ENCODE peak calls at places on chromosomes 2 and 18, in four cellular contexts. E, I, G and O are unnamed samples.
A peak's percentile ranks its signal among the peaks of the same experiment; 100 is the strongest.

GRCh38 chr2:237682901-237683670 is 55.7 kb downstream of the LRRFIP1 start:
- DNase-seq in E (no peak), I (no peak), G (no peak), O (peak; percentile 7)

GRCh38 chr2:211487746-211488145 is 931.3 kb downstream of the CPS1 start:
- DNase-seq in E (no peak), I (no peak), G (no peak), O (no peak)

GRCh38 chr2:216274194-216274593 is 98.1 kb downstream of the MARCHF4 start:
- DNase-seq in E (no peak), I (no peak), G (no peak), O (no peak)

GRCh38 chr2:117801826-117802225 is 12.7 kb upstream of the DDX18 start:
- DNase-seq in E (no peak), I (no peak), G (no peak), O (no peak)

GRCh38 chr2:88500691-88501090 is 48.2 kb upstream of the FOXI3 start:
- DNase-seq in E (no peak), I (no peak), G (no peak), O (no peak)

GRCh38 chr2:208304695-208305094 is 38.6 kb downstream of the PIKFYVE start:
- DNase-seq in E (no peak), I (no peak), G (no peak), O (no peak)

GRCh38 chr18:30280861-30281470 is 761.6 kb downstream of the DSC3 start:
- DNase-seq in E (peak; percentile 24), I (no peak), G (no peak), O (no peak)

GRCh38 chr2:8572712-8573233 is 109.1 kb upstream of the ID2 start:
- DNase-seq in E (no peak), I (no peak), G (peak; percentile 56), O (no peak)

GRCh38 chr2:147543056-147543455 is 301.8 kb upstream of the ACVR2A start:
- DNase-seq in E (peak; percentile 6), I (no peak), G (peak; percentile 53), O (no peak)

GRCh38 chr2:229089806-229090205 is 181.3 kb downstream of the PID1 start:
- DNase-seq in E (no peak), I (no peak), G (no peak), O (no peak)

GRCh38 chr2:72923833-72924352 is 6.6 kb downstream of the EMX1 start:
- DNase-seq in E (no peak), I (no peak), G (peak; percentile 49), O (no peak)

GRCh38 chr2:179444056-179444455 is 179.4 kb upstream of the SESTD1 start:
- DNase-seq in E (no peak), I (no peak), G (no peak), O (no peak)

GRCh38 chr2:180573951-180574350 is 406.5 kb upstream of the UBE2E3 start:
- DNase-seq in E (no peak), I (no peak), G (no peak), O (no peak)

GRCh38 chr2:71861186-71862160 is 286.2 kb downstream of the CYP26B1 start:
- DNase-seq in E (no peak), I (no peak), G (peak; percentile 41), O (no peak)

GRCh38 chr2:73925853-73926492 is 707 bp upstream of the DGUOK start:
- DNase-seq in E (no peak), I (no peak), G (no peak), O (peak; percentile 24)

GRCh38 chr2:71187589-71187988 is 39.3 kb downstream of the PAIP2B start:
- DNase-seq in E (no peak), I (no peak), G (no peak), O (no peak)

GRCh38 chr2:72821983-72822382 is 3.9 kb downstream of the EXOC6B start:
- DNase-seq in E (no peak), I (no peak), G (no peak), O (no peak)

GRCh38 chr2:174663572-174663971 is 66.0 kb upstream of the WIPF1 start:
- DNase-seq in E (peak; percentile 47), I (no peak), G (no peak), O (no peak)

GRCh38 chr2:105560157-105560556 is 161.3 kb upstream of the FHL2 start:
- DNase-seq in E (no peak), I (no peak), G (no peak), O (no peak)

GRCh38 chr2:41966431-41966893 is 81.4 kb upstream of the PKDCC start:
- DNase-seq in E (peak; percentile 93), I (no peak), G (no peak), O (no peak)

GRCh38 chr18:49127606-49128190 is 176.9 kb upstream of the SMAD7 start:
- DNase-seq in E (no peak), I (no peak), G (no peak), O (no peak)

GRCh38 chr2:145598434-145598833 is 1078.5 kb upstream of the ZEB2 start:
- DNase-seq in E (no peak), I (no peak), G (no peak), O (no peak)

GRCh38 chr2:130261970-130262760 is 63.9 kb upstream of the TUBA3E start:
- DNase-seq in E (no peak), I (no peak), G (no peak), O (no peak)

GRCh38 chr2:121093735-121094520 is 191.1 kb downstream of the TFCP2L1 start:
- DNase-seq in E (no peak), I (no peak), G (no peak), O (no peak)

GRCh38 chr18:27188309-27188708 is 3.2 kb upstream of the CHST9 start:
- DNase-seq in E (no peak), I (no peak), G (no peak), O (no peak)

GRCh38 chr2:33477473-33478468 is 1.3 kb downstream of the RASGRP3 start:
- DNase-seq in E (no peak), I (peak; percentile 76), G (no peak), O (peak; percentile 56)

GRCh38 chr2:238376884-238377391 is 49.8 kb upstream of the ASB1 start:
- DNase-seq in E (no peak), I (no peak), G (no peak), O (no peak)

GRCh38 chr18:33560686-33561370 is 17.2 kb upstream of the ASXL3 start:
- DNase-seq in E (peak; percentile 18), I (no peak), G (peak; percentile 88), O (no peak)